ENCODE peak calls at places on chromosome 20, in ten cellular contexts. One of them, this sample, is unnamed.

GRCh38 chr20:45176526-45176925 is 1.8 kb downstream of the PI3 start:
- DNase-seq in cardiac muscle cell: no peak
- DNase-seq in neural progenitor cell: no peak
- DNase-seq in right atrium auricular region: no peak
- DNase-seq in colonic mucosa: no peak
- DNase-seq in K562: no peak
- DNase-seq in GM23338: no peak
- DNase-seq in stomach: no peak
- DNase-seq in left ventricle myocardium inferior: no peak
- DNase-seq in AG04450: no peak
- DNase-seq in this sample: no peak

GRCh38 chr20:20373046-20373706 is 5.3 kb downstream of the INSM1 start:
- DNase-seq in cardiac muscle cell: no peak
- DNase-seq in neural progenitor cell: no peak
- DNase-seq in right atrium auricular region: no peak
- DNase-seq in colonic mucosa: no peak
- DNase-seq in K562: no peak
- DNase-seq in GM23338: no peak
- DNase-seq in stomach: no peak
- DNase-seq in left ventricle myocardium inferior: no peak
- DNase-seq in AG04450: no peak
- DNase-seq in this sample: no peak

GRCh38 chr20:10863337-10864060 is 189.7 kb upstream of the JAG1 start:
- DNase-seq in cardiac muscle cell: no peak
- DNase-seq in neural progenitor cell: no peak
- DNase-seq in right atrium auricular region: no peak
- DNase-seq in colonic mucosa: no peak
- DNase-seq in K562: no peak
- DNase-seq in GM23338: peak
- DNase-seq in stomach: no peak
- DNase-seq in left ventricle myocardium inferior: peak
- DNase-seq in AG04450: peak
- DNase-seq in this sample: peak

GRCh38 chr20:59925894-59926293 is 7.5 kb downstream of the SYCP2 start:
- DNase-seq in cardiac muscle cell: no peak
- DNase-seq in neural progenitor cell: no peak
- DNase-seq in right atrium auricular region: no peak
- DNase-seq in colonic mucosa: no peak
- DNase-seq in K562: no peak
- DNase-seq in GM23338: no peak
- DNase-seq in stomach: no peak
- DNase-seq in left ventricle myocardium inferior: no peak
- DNase-seq in AG04450: no peak
- DNase-seq in this sample: peak

GRCh38 chr20:34581341-34582189 is 23.0 kb downstream of the MAP1LC3A start:
- DNase-seq in cardiac muscle cell: no peak
- DNase-seq in neural progenitor cell: peak
- DNase-seq in right atrium auricular region: no peak
- DNase-seq in colonic mucosa: no peak
- DNase-seq in K562: no peak
- DNase-seq in GM23338: no peak
- DNase-seq in stomach: no peak
- DNase-seq in left ventricle myocardium inferior: peak
- DNase-seq in AG04450: no peak
- DNase-seq in this sample: no peak

GRCh38 chr20:44491635-44492395 is 16.1 kb downstream of the TTPAL start:
- DNase-seq in cardiac muscle cell: no peak
- DNase-seq in neural progenitor cell: no peak
- DNase-seq in right atrium auricular region: peak
- DNase-seq in colonic mucosa: no peak
- DNase-seq in K562: no peak
- DNase-seq in GM23338: no peak
- DNase-seq in stomach: no peak
- DNase-seq in left ventricle myocardium inferior: no peak
- DNase-seq in AG04450: no peak
- DNase-seq in this sample: no peak

GRCh38 chr20:17403496-17403895 is 127.7 kb downstream of the BFSP1 start:
- DNase-seq in cardiac muscle cell: no peak
- DNase-seq in neural progenitor cell: no peak
- DNase-seq in right atrium auricular region: no peak
- DNase-seq in colonic mucosa: no peak
- DNase-seq in K562: no peak
- DNase-seq in GM23338: no peak
- DNase-seq in stomach: no peak
- DNase-seq in left ventricle myocardium inferior: no peak
- DNase-seq in AG04450: no peak
- DNase-seq in this sample: no peak

GRCh38 chr20:11799131-11799800 is 118.4 kb upstream of the BTBD3 start:
- DNase-seq in cardiac muscle cell: no peak
- DNase-seq in neural progenitor cell: no peak
- DNase-seq in right atrium auricular region: no peak
- DNase-seq in colonic mucosa: no peak
- DNase-seq in K562: no peak
- DNase-seq in GM23338: no peak
- DNase-seq in stomach: peak
- DNase-seq in left ventricle myocardium inferior: no peak
- DNase-seq in AG04450: no peak
- DNase-seq in this sample: no peak

DNA sequence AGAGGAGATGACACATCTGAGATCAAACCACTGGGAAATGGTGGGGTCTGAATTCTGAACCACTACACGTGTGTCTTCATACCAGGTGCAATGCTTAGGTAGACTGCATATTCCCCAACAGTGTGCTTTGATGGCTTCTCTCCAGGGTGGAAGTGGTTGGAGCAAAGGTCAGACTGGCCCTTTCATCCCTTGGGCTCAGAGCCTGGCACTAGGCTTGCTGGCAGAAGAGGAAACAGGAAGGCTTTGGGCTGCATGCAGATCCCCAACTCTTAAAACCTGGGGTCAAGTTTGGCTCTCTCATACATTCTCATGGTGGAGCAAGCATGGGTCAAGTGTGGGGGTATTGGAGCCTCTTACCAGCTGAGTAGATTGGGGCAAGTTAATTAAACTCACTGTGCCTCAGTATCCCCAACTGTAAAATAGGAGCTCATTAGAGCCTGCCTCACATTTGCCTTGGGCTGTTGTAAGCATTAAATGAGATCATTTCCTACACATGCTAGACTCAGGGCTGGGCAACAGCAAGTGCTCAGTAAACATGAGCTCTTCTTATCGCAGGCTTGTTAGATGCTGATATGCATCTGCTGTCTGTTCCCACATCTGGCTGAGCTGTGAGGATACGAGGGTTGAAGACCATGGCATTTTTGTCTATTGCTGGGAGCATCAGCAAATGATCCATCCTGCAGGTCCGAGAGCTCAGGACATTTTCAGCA is 51.6 kb upstream of the FAM83D start:
- DNase-seq in cardiac muscle cell: no peak
- DNase-seq in neural progenitor cell: no peak
- DNase-seq in right atrium auricular region: no peak
- DNase-seq in colonic mucosa: peak
- DNase-seq in K562: no peak
- DNase-seq in GM23338: no peak
- DNase-seq in stomach: no peak
- DNase-seq in left ventricle myocardium inferior: no peak
- DNase-seq in AG04450: no peak
- DNase-seq in this sample: no peak
- H3K27ac ChIP-seq in cardiac muscle cell: no peak
- H3K27ac ChIP-seq in neural progenitor cell: no peak
- H3K27ac ChIP-seq in right atrium auricular region: peak
- H3K27ac ChIP-seq in colonic mucosa: peak
- H3K27ac ChIP-seq in K562: no peak
- H3K27ac ChIP-seq in GM23338: no peak
- H3K27ac ChIP-seq in stomach: peak
- H3K27ac ChIP-seq in left ventricle myocardium inferior: peak
- H3K27ac ChIP-seq in AG04450: no peak
- H3K27ac ChIP-seq in this sample: no peak

GRCh38 chr20:8305449-8305978 is 173.4 kb downstream of the PLCB1 start:
- DNase-seq in cardiac muscle cell: peak
- DNase-seq in neural progenitor cell: peak
- DNase-seq in right atrium auricular region: no peak
- DNase-seq in colonic mucosa: peak
- DNase-seq in K562: peak
- DNase-seq in GM23338: peak
- DNase-seq in stomach: peak
- DNase-seq in left ventricle myocardium inferior: peak
- DNase-seq in AG04450: no peak
- DNase-seq in this sample: peak
- TF ChIP-seq CTCF in cardiac muscle cell: peak
- TF ChIP-seq CTCF in neural progenitor cell: peak
- TF ChIP-seq CTCF in right atrium auricular region: peak
- TF ChIP-seq CTCF in colonic mucosa: peak
- TF ChIP-seq CTCF in K562: peak
- TF ChIP-seq CTCF in GM23338: peak
- TF ChIP-seq CTCF in stomach: peak
- TF ChIP-seq CTCF in left ventricle myocardium inferior: peak
- TF ChIP-seq CTCF in AG04450: peak
- TF ChIP-seq CTCF in this sample: peak

DNA sequence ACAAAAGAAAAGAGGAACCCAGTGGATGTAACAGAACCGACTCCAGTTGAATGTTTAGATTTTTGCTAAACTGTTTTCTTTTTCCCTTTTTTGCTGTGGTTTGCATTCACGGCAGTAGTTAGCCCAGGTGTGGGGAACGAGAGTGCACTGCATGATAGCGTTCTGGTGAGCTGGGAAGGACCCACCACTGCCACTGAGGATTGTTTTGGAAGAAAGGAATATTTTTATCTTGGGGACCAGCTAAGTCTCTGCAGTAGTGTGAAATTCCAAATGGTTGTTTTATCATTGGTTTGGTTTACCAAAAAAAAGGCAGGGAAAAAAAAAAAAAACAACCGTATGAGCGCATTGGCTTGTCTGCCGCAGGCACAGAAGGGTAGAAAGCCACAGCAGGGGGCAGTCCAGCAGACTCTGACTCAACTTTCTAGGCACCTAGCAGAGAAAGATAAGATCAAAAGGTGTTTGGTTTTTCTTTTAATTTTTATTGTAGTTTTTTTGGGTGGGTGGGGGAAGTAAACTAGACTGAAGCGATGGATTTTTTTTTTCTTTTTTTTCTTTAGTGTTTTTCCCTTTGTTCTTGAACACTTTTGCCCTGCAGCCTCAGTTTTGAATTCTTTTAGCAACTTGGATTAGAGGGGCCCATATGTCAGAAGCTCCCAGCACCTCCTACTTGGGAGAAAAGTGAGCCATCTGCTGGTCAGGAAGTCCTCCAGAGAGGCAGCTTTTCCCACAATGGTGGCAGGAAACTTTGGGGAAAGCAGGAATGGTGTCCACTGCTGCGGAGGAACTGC is 13.5 kb upstream of the RAB5IF start:
- DNase-seq in cardiac muscle cell: peak
- DNase-seq in neural progenitor cell: peak
- DNase-seq in right atrium auricular region: no peak
- DNase-seq in colonic mucosa: no peak
- DNase-seq in K562: peak
- DNase-seq in GM23338: peak
- DNase-seq in stomach: no peak
- DNase-seq in left ventricle myocardium inferior: no peak
- DNase-seq in AG04450: no peak
- DNase-seq in this sample: no peak
- H3K27ac ChIP-seq in cardiac muscle cell: peak
- H3K27ac ChIP-seq in neural progenitor cell: no peak
- H3K27ac ChIP-seq in right atrium auricular region: no peak
- H3K27ac ChIP-seq in colonic mucosa: no peak
- H3K27ac ChIP-seq in K562: no peak
- H3K27ac ChIP-seq in GM23338: peak
- H3K27ac ChIP-seq in stomach: no peak
- H3K27ac ChIP-seq in left ventricle myocardium inferior: no peak
- H3K27ac ChIP-seq in AG04450: no peak
- H3K27ac ChIP-seq in this sample: peak

DNA sequence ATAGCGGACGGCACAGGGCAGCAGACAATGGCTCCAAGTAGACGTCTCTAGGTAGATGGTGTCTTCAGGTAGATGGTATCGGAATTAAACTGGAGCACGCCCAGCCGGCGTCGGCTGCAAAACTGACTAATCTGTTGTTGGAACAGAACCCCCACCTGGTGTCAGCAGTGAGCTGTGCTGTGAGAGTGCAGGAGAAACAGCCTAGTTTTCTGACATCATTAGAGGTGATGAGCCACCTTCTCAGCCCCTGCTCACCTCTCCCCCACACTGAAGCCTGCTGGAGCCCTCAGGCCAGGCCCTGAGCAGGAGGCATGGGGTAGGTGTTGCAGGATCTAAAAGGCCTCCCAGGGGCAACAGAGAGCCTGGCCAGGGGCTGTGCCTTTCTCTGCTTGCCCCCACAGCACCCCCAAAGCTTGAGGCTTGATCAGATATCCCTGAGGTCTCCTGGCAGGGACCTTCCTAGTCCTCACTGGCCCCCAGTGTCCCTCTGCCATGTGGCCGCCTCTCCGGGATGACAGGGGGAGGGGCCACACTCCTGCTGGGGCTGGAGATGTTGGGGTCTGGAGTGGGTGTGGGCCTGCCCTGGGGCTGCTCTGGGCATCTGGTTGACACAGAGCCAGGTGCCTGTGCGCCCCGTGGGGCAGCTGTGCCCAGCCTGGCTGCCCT is 6.9 kb upstream of the HELZ2 start:
- DNase-seq in cardiac muscle cell: peak
- DNase-seq in neural progenitor cell: peak
- DNase-seq in right atrium auricular region: no peak
- DNase-seq in colonic mucosa: no peak
- DNase-seq in K562: peak
- DNase-seq in GM23338: peak
- DNase-seq in stomach: peak
- DNase-seq in left ventricle myocardium inferior: no peak
- DNase-seq in AG04450: no peak
- DNase-seq in this sample: peak
- TF ChIP-seq CTCF in cardiac muscle cell: peak
- TF ChIP-seq CTCF in neural progenitor cell: peak
- TF ChIP-seq CTCF in right atrium auricular region: no peak
- TF ChIP-seq CTCF in colonic mucosa: peak
- TF ChIP-seq CTCF in K562: peak
- TF ChIP-seq CTCF in GM23338: peak
- TF ChIP-seq CTCF in stomach: no peak
- TF ChIP-seq CTCF in left ventricle myocardium inferior: peak
- TF ChIP-seq CTCF in AG04450: peak
- TF ChIP-seq CTCF in this sample: peak

GRCh38 chr20:31581391-31581790 is 23.7 kb upstream of the ID1 start:
- DNase-seq in cardiac muscle cell: no peak
- DNase-seq in neural progenitor cell: no peak
- DNase-seq in right atrium auricular region: no peak
- DNase-seq in colonic mucosa: no peak
- DNase-seq in K562: no peak
- DNase-seq in GM23338: peak
- DNase-seq in stomach: no peak
- DNase-seq in left ventricle myocardium inferior: no peak
- DNase-seq in AG04450: no peak
- DNase-seq in this sample: no peak
- H3K27ac ChIP-seq in cardiac muscle cell: no peak
- H3K27ac ChIP-seq in neural progenitor cell: peak
- H3K27ac ChIP-seq in right atrium auricular region: no peak
- H3K27ac ChIP-seq in colonic mucosa: no peak
- H3K27ac ChIP-seq in K562: no peak
- H3K27ac ChIP-seq in GM23338: peak
- H3K27ac ChIP-seq in stomach: no peak
- H3K27ac ChIP-seq in left ventricle myocardium inferior: no peak
- H3K27ac ChIP-seq in AG04450: no peak
- H3K27ac ChIP-seq in this sample: no peak

This sample was measured in RWPE1.